ENCODE peak calls at places on chromosomes 6 and 20, in five cellular contexts. One of them, this sample, is unnamed.

GRCh38 chr6:19723533-19723932 is 113.6 kb upstream of the ID4 start:
- DNase-seq in A549: peak; percentile 36
- DNase-seq in AG04450: peak; percentile 48
- DNase-seq in DMS79: no peak
- DNase-seq in foreskin fibroblast: peak; percentile 86
- DNase-seq in this sample: peak; percentile 34

GRCh38 chr6:40912158-40912946 is 126.7 kb downstream of the UNC5CL start:
- DNase-seq in A549: peak; percentile 73
- DNase-seq in AG04450: no peak
- DNase-seq in DMS79: peak; percentile 84
- DNase-seq in foreskin fibroblast: peak; percentile 44
- DNase-seq in this sample: no peak

GRCh38 chr6:46637145-46637544 is 15.5 kb downstream of the CYP39A1 start:
- DNase-seq in A549: peak; percentile 8
- DNase-seq in AG04450: no peak
- DNase-seq in DMS79: no peak
- DNase-seq in foreskin fibroblast: peak; percentile 89
- DNase-seq in this sample: no peak

GRCh38 chr6:148514091-148514850 is 171.6 kb downstream of the SASH1 start:
- DNase-seq in A549: no peak
- DNase-seq in AG04450: no peak
- DNase-seq in DMS79: no peak
- DNase-seq in foreskin fibroblast: peak; percentile 47
- DNase-seq in this sample: no peak

GRCh38 chr6:151229401-151230276 is 10.1 kb upstream of the AKAP12 start:
- DNase-seq in A549: no peak
- DNase-seq in AG04450: no peak
- DNase-seq in DMS79: no peak
- DNase-seq in foreskin fibroblast: no peak
- DNase-seq in this sample: no peak

GRCh38 chr6:31717499-31718222 is 2.5 kb downstream of the LY6G6D start:
- DNase-seq in A549: no peak
- DNase-seq in AG04450: no peak
- DNase-seq in DMS79: peak; percentile 30
- DNase-seq in foreskin fibroblast: no peak
- DNase-seq in this sample: no peak

GRCh38 chr6:16249971-16250370 is 11.6 kb downstream of the GMPR start:
- DNase-seq in A549: no peak
- DNase-seq in AG04450: no peak
- DNase-seq in DMS79: no peak
- DNase-seq in foreskin fibroblast: no peak
- DNase-seq in this sample: peak; percentile 88

GRCh38 chr6:54778731-54779130 is 67.8 kb upstream of the FAM83B start:
- DNase-seq in A549: no peak
- DNase-seq in AG04450: no peak
- DNase-seq in DMS79: no peak
- DNase-seq in foreskin fibroblast: no peak
- DNase-seq in this sample: no peak

GRCh38 chr20:25211273-25211672 is 15.8 kb downstream of the ENTPD6 start:
- DNase-seq in A549: no peak
- DNase-seq in AG04450: no peak
- DNase-seq in DMS79: no peak
- DNase-seq in foreskin fibroblast: no peak
- DNase-seq in this sample: no peak

GRCh38 chr20:13231031-13231752 is 10.1 kb downstream of the ISM1 start:
- DNase-seq in A549: peak; percentile 19
- DNase-seq in AG04450: no peak
- DNase-seq in DMS79: no peak
- DNase-seq in foreskin fibroblast: peak; percentile 91
- DNase-seq in this sample: no peak

GRCh38 chr6:80333342-80333741 is 226.9 kb downstream of the BCKDHB start:
- DNase-seq in A549: no peak
- DNase-seq in AG04450: no peak
- DNase-seq in DMS79: no peak
- DNase-seq in foreskin fibroblast: no peak
- DNase-seq in this sample: no peak

GRCh38 chr6:43793875-43794242 is 23.8 kb downstream of the VEGFA start:
- DNase-seq in A549: no peak
- DNase-seq in AG04450: no peak
- DNase-seq in DMS79: no peak
- DNase-seq in foreskin fibroblast: no peak
- DNase-seq in this sample: no peak

GRCh38 chr6:53928641-53929339 is 134.0 kb downstream of the LRRC1 start:
- DNase-seq in A549: no peak
- DNase-seq in AG04450: no peak
- DNase-seq in DMS79: no peak
- DNase-seq in foreskin fibroblast: peak; percentile 61
- DNase-seq in this sample: peak; percentile 57

GRCh38 chr6:88238065-88238464 is 71.9 kb upstream of the CNR1 start:
- DNase-seq in A549: peak; percentile 39
- DNase-seq in AG04450: no peak
- DNase-seq in DMS79: no peak
- DNase-seq in foreskin fibroblast: no peak
- DNase-seq in this sample: peak; percentile 37

GRCh38 chr6:106396426-106397220 is 36.1 kb downstream of the CRYBG1 start:
- DNase-seq in A549: no peak
- DNase-seq in AG04450: no peak
- DNase-seq in DMS79: no peak
- DNase-seq in foreskin fibroblast: no peak
- DNase-seq in this sample: no peak

GRCh38 chr20:53191957-53192356 is 219.8 kb downstream of the TSHZ2 start:
- DNase-seq in A549: no peak
- DNase-seq in AG04450: no peak
- DNase-seq in DMS79: no peak
- DNase-seq in foreskin fibroblast: no peak
- DNase-seq in this sample: no peak

GRCh38 chr6:11526156-11526505 is 11.4 kb upstream of the TMEM170B start:
- DNase-seq in A549: no peak
- DNase-seq in AG04450: no peak
- DNase-seq in DMS79: no peak
- DNase-seq in foreskin fibroblast: no peak
- DNase-seq in this sample: no peak

GRCh38 chr20:35008411-35009342 is 53.0 kb downstream of the MYH7B start:
- DNase-seq in A549: no peak
- DNase-seq in AG04450: no peak
- DNase-seq in DMS79: no peak
- DNase-seq in foreskin fibroblast: peak; percentile 57
- DNase-seq in this sample: no peak

GRCh38 chr6:129901910-129902309 is 40.8 kb upstream of the TMEM244 start:
- DNase-seq in A549: no peak
- DNase-seq in AG04450: no peak
- DNase-seq in DMS79: no peak
- DNase-seq in foreskin fibroblast: no peak
- DNase-seq in this sample: no peak

GRCh38 chr6:127186889-127187288 is 68.4 kb downstream of the RSPO3 start:
- DNase-seq in A549: peak; percentile 31
- DNase-seq in AG04450: no peak
- DNase-seq in DMS79: no peak
- DNase-seq in foreskin fibroblast: no peak
- DNase-seq in this sample: no peak

GRCh38 chr6:18047406-18047805 is 60.0 kb upstream of the KIF13A start:
- DNase-seq in A549: no peak
- DNase-seq in AG04450: peak; percentile 24
- DNase-seq in DMS79: no peak
- DNase-seq in foreskin fibroblast: peak; percentile 79
- DNase-seq in this sample: peak; percentile 64

GRCh38 chr6:4270799-4271198 is 135.4 kb upstream of the ECI2 start:
- DNase-seq in A549: no peak
- DNase-seq in AG04450: no peak
- DNase-seq in DMS79: no peak
- DNase-seq in foreskin fibroblast: peak; percentile 38
- DNase-seq in this sample: peak; percentile 79

GRCh38 chr6:142045380-142046270 is 87.1 kb upstream of the GJE1 start:
- DNase-seq in A549: peak; percentile 15
- DNase-seq in AG04450: no peak
- DNase-seq in DMS79: no peak
- DNase-seq in foreskin fibroblast: peak; percentile 74
- DNase-seq in this sample: peak; percentile 19

GRCh38 chr20:11906626-11907480 is 10.8 kb upstream of the BTBD3 start:
- DNase-seq in A549: no peak
- DNase-seq in AG04450: no peak
- DNase-seq in DMS79: peak; percentile 77
- DNase-seq in foreskin fibroblast: no peak
- DNase-seq in this sample: no peak

GRCh38 chr20:49445176-49445575 is 37.3 kb downstream of the KCNB1 start:
- DNase-seq in A549: no peak
- DNase-seq in AG04450: no peak
- DNase-seq in DMS79: no peak
- DNase-seq in foreskin fibroblast: peak; percentile 18
- DNase-seq in this sample: peak; percentile 34

GRCh38 chr6:121791396-121792315 is 356.2 kb downstream of the GJA1 start:
- DNase-seq in A549: peak; percentile 4
- DNase-seq in AG04450: no peak
- DNase-seq in DMS79: no peak
- DNase-seq in foreskin fibroblast: peak; percentile 16
- DNase-seq in this sample: no peak

GRCh38 chr6:332671-333070 is 40.4 kb downstream of the DUSP22 start:
- DNase-seq in A549: no peak
- DNase-seq in AG04450: no peak
- DNase-seq in DMS79: no peak
- DNase-seq in foreskin fibroblast: peak; percentile 63
- DNase-seq in this sample: peak; percentile 24

GRCh38 chr6:163820745-163821456 is 406.4 kb downstream of the QKI start:
- DNase-seq in A549: no peak
- DNase-seq in AG04450: no peak
- DNase-seq in DMS79: no peak
- DNase-seq in foreskin fibroblast: no peak
- DNase-seq in this sample: no peak

GRCh38 chr6:22747576-22747975 is 178.2 kb downstream of the HDGFL1 start:
- DNase-seq in A549: no peak
- DNase-seq in AG04450: no peak
- DNase-seq in DMS79: no peak
- DNase-seq in foreskin fibroblast: no peak
- DNase-seq in this sample: no peak

GRCh38 chr6:84804720-84805119 is 40.3 kb upstream of the TBX18 start:
- DNase-seq in A549: no peak
- DNase-seq in AG04450: no peak
- DNase-seq in DMS79: no peak
- DNase-seq in foreskin fibroblast: peak; percentile 64
- DNase-seq in this sample: peak; percentile 15

GRCh38 chr20:58228484-58229197 is at the start of gene ANKRD60:
- DNase-seq in A549: no peak
- DNase-seq in AG04450: no peak
- DNase-seq in DMS79: peak; percentile 51
- DNase-seq in foreskin fibroblast: peak; percentile 56
- DNase-seq in this sample: peak; percentile 78

GRCh38 chr20:1841554-1842140 is 53.6 kb upstream of the SIRPA start:
- DNase-seq in A549: no peak
- DNase-seq in AG04450: no peak
- DNase-seq in DMS79: no peak
- DNase-seq in foreskin fibroblast: peak; percentile 38
- DNase-seq in this sample: peak; percentile 23

GRCh38 chr6:157403684-157404051 is 22.7 kb downstream of the ZDHHC14 start:
- DNase-seq in A549: no peak
- DNase-seq in AG04450: no peak
- DNase-seq in DMS79: no peak
- DNase-seq in foreskin fibroblast: no peak
- DNase-seq in this sample: no peak

GRCh38 chr6:7264686-7265384 is 48.2 kb downstream of the SSR1 start:
- DNase-seq in A549: no peak
- DNase-seq in AG04450: no peak
- DNase-seq in DMS79: no peak
- DNase-seq in foreskin fibroblast: no peak
- DNase-seq in this sample: no peak

GRCh38 chr20:34271961-34272360 is 30.7 kb downstream of the ASIP start:
- DNase-seq in A549: no peak
- DNase-seq in AG04450: no peak
- DNase-seq in DMS79: no peak
- DNase-seq in foreskin fibroblast: peak; percentile 45
- DNase-seq in this sample: peak; percentile 92

GRCh38 chr20:37901667-37902503 is 1.0 kb upstream of the VSTM2L start:
- DNase-seq in A549: peak; percentile 89
- DNase-seq in AG04450: peak; percentile 3
- DNase-seq in DMS79: no peak
- DNase-seq in foreskin fibroblast: peak; percentile 68
- DNase-seq in this sample: peak; percentile 77

GRCh38 chr20:21102252-21102609 is 3.9 kb downstream of the LINC00237 start:
- DNase-seq in A549: no peak
- DNase-seq in AG04450: no peak
- DNase-seq in DMS79: no peak
- DNase-seq in foreskin fibroblast: peak; percentile 4
- DNase-seq in this sample: no peak